ENCODE peak calls at places on chromosome 7, in four cellular contexts. One of them, this sample, is unnamed.

GRCh38 chr7:40008218-40008815 is 58.3 kb downstream of the CDK13 start:
- DNase-seq in CD14-positive monocyte: no peak
- DNase-seq in testis: no peak
- DNase-seq in HFFc6: peak; percentile 34
- DNase-seq in this sample: no peak

GRCh38 chr7:23759556-23760391 is 49.8 kb downstream of the STK31 start:
- DNase-seq in CD14-positive monocyte: no peak
- DNase-seq in testis: no peak
- DNase-seq in HFFc6: no peak
- DNase-seq in this sample: no peak

GRCh38 chr7:37853468-37853867 is 5.1 kb downstream of the NME8 start:
- DNase-seq in CD14-positive monocyte: no peak
- DNase-seq in testis: no peak
- DNase-seq in HFFc6: no peak
- DNase-seq in this sample: no peak

GRCh38 chr7:69934475-69934903 is 336.2 kb downstream of the AUTS2 start:
- DNase-seq in CD14-positive monocyte: no peak
- DNase-seq in testis: no peak
- DNase-seq in HFFc6: no peak
- DNase-seq in this sample: no peak

GRCh38 chr7:28037220-28038010 is 143.2 kb downstream of the JAZF1 start:
- DNase-seq in CD14-positive monocyte: no peak
- DNase-seq in testis: no peak
- DNase-seq in HFFc6: peak; percentile 99
- DNase-seq in this sample: no peak

GRCh38 chr7:127396184-127396583 is 3.7 kb upstream of the ZNF800 start:
- DNase-seq in CD14-positive monocyte: peak; percentile 88
- DNase-seq in testis: no peak
- DNase-seq in HFFc6: no peak
- DNase-seq in this sample: no peak

GRCh38 chr7:39353615-39354376 is 212.4 kb upstream of the YAE1 start:
- DNase-seq in CD14-positive monocyte: no peak
- DNase-seq in testis: no peak
- DNase-seq in HFFc6: no peak
- DNase-seq in this sample: no peak

GRCh38 chr7:13007331-13007730 is 319.9 kb downstream of the ARL4A start:
- DNase-seq in CD14-positive monocyte: no peak
- DNase-seq in testis: no peak
- DNase-seq in HFFc6: no peak
- DNase-seq in this sample: no peak

GRCh38 chr7:47622946-47623640 is 41.2 kb upstream of the TNS3 start:
- DNase-seq in CD14-positive monocyte: no peak
- DNase-seq in testis: peak; percentile 54
- DNase-seq in HFFc6: peak; percentile 87
- DNase-seq in this sample: no peak

GRCh38 chr7:3106353-3106752 is 62.7 kb upstream of the CARD11 start:
- DNase-seq in CD14-positive monocyte: no peak
- DNase-seq in testis: no peak
- DNase-seq in HFFc6: no peak
- DNase-seq in this sample: no peak

GRCh38 chr7:128860158-128861073 is 2.2 kb upstream of the ATP6V1F start:
- DNase-seq in CD14-positive monocyte: no peak
- DNase-seq in testis: no peak
- DNase-seq in HFFc6: peak; percentile 64
- DNase-seq in this sample: no peak

GRCh38 chr7:50783801-50784507 is 1.3 kb upstream of the GRB10 start:
- DNase-seq in CD14-positive monocyte: no peak
- DNase-seq in testis: no peak
- DNase-seq in HFFc6: no peak
- DNase-seq in this sample: no peak

GRCh38 chr7:33841658-33842057 is 63.7 kb upstream of the BMPER start:
- DNase-seq in CD14-positive monocyte: no peak
- DNase-seq in testis: peak; percentile 54
- DNase-seq in HFFc6: peak; percentile 7
- DNase-seq in this sample: no peak

GRCh38 chr7:27169658-27170493 is 4.2 kb downstream of the HOXA10 start:
- DNase-seq in CD14-positive monocyte: no peak
- DNase-seq in testis: no peak
- DNase-seq in HFFc6: peak; percentile 66
- DNase-seq in this sample: peak; percentile 72

GRCh38 chr7:52547301-52547920 is 488.0 kb upstream of the POM121L12 start:
- DNase-seq in CD14-positive monocyte: no peak
- DNase-seq in testis: no peak
- DNase-seq in HFFc6: no peak
- DNase-seq in this sample: no peak

GRCh38 chr7:100897111-100897608 is 1.5 kb upstream of the ACHE start:
- DNase-seq in CD14-positive monocyte: no peak
- DNase-seq in testis: peak; percentile 74
- DNase-seq in HFFc6: no peak
- DNase-seq in this sample: no peak

GRCh38 chr7:131235489-131236317 is 92.0 kb upstream of the MKLN1 start:
- DNase-seq in CD14-positive monocyte: peak; percentile 93
- DNase-seq in testis: no peak
- DNase-seq in HFFc6: peak; percentile 97
- DNase-seq in this sample: no peak

GRCh38 chr7:111561909-111562732 is at the start of gene IMMP2L:
- DNase-seq in CD14-positive monocyte: peak; percentile 76
- DNase-seq in testis: peak; percentile 91
- DNase-seq in HFFc6: peak; percentile 73
- DNase-seq in this sample: peak; percentile 94
- TF ChIP-seq CTCF in CD14-positive monocyte: no peak
- TF ChIP-seq CTCF in testis: peak; percentile 23
- TF ChIP-seq CTCF in HFFc6: peak; percentile 67
- TF ChIP-seq CTCF in this sample: peak; percentile 72

GRCh38 chr7:36304099-36304425 is 85.6 kb upstream of the ANLN start:
- DNase-seq in CD14-positive monocyte: no peak
- DNase-seq in testis: no peak
- DNase-seq in HFFc6: no peak
- DNase-seq in this sample: no peak
- TF ChIP-seq CTCF in CD14-positive monocyte: no peak
- TF ChIP-seq CTCF in testis: no peak
- TF ChIP-seq CTCF in HFFc6: no peak
- TF ChIP-seq CTCF in this sample: peak; percentile 21

DNA sequence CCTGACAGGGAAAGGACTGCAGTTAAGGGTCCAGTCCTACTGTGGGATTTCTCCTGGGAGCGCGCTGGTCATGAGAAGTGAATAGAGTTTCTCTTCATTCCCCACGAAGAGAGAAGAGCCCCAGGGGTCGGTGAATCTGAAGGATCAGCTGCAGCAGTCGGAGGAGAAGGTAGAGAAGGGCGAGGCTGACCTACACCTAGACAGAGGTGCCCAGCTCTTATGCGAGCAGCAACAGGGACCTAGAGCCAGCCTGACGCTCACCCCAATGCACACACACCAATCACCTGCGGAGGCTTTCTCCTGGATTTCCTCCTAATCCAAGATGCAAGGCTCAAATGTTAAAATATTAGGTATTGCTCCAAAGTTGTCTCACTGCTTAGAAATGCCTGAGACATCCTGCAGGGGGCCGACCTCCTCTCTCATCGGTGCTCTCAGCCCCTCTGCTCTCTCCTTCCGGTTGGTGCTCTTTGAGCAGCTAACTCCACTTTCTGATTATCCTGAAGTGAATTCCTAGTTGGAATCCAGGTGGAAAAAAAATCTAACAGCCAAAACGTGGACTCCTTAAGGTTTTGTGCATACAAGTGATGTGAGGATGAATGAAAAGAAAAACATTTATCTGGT is 176.4 kb downstream of the AHR start:
- DNase-seq in CD14-positive monocyte: no peak
- DNase-seq in testis: peak; percentile 29
- DNase-seq in HFFc6: no peak
- DNase-seq in this sample: no peak
- TF ChIP-seq CTCF in CD14-positive monocyte: no peak
- TF ChIP-seq CTCF in testis: no peak
- TF ChIP-seq CTCF in HFFc6: peak; percentile 54
- TF ChIP-seq CTCF in this sample: peak; percentile 38

GRCh38 chr7:122886357-122887081 is at the start of gene CADPS2:
- DNase-seq in CD14-positive monocyte: no peak
- DNase-seq in testis: peak; percentile 87
- DNase-seq in HFFc6: peak; percentile 5
- DNase-seq in this sample: no peak
- TF ChIP-seq CTCF in CD14-positive monocyte: no peak
- TF ChIP-seq CTCF in testis: peak; percentile 34
- TF ChIP-seq CTCF in HFFc6: no peak
- TF ChIP-seq CTCF in this sample: peak; percentile 40

GRCh38 chr7:91288208-91288824 is 24.1 kb downstream of the FZD1 start:
- DNase-seq in CD14-positive monocyte: no peak
- DNase-seq in testis: peak; percentile 73
- DNase-seq in HFFc6: no peak
- DNase-seq in this sample: no peak
- TF ChIP-seq CTCF in CD14-positive monocyte: peak; percentile 65
- TF ChIP-seq CTCF in testis: peak; percentile 27
- TF ChIP-seq CTCF in HFFc6: peak; percentile 63
- TF ChIP-seq CTCF in this sample: peak; percentile 52

This sample was measured in chondrocyte.